ENCODE peak calls at places on chromosomes 4 and X, in four cellular contexts. One of them, this sample, is unnamed.

GRCh38 chr4:170001688-170002267 is 24.4 kb downstream of the MFAP3L start:
- DNase-seq in HepG2: no peak
- DNase-seq in K562: no peak
- DNase-seq in GM12878: no peak
- DNase-seq in this sample: no peak

GRCh38 chrX:47936224-47936939 is 67.4 kb downstream of the ZNF182 start:
- DNase-seq in K562: peak
- DNase-seq in GM12878: no peak
- DNase-seq in HepG2: no peak
- DNase-seq in this sample: peak

GRCh38 chr4:17535906-17536305 is 20.9 kb downstream of the CLRN2 start:
- DNase-seq in HepG2: peak
- DNase-seq in GM12878: no peak
- DNase-seq in K562: peak
- DNase-seq in this sample: no peak

GRCh38 chr4:7358100-7358735 is 76.5 kb downstream of the PSAPL1 start:
- DNase-seq in HepG2: no peak
- DNase-seq in K562: no peak
- DNase-seq in GM12878: no peak
- DNase-seq in this sample: no peak

GRCh38 chr4:111391864-111392263 is 753.4 kb upstream of the FAM241A start:
- DNase-seq in HepG2: no peak
- DNase-seq in K562: no peak
- DNase-seq in GM12878: no peak
- DNase-seq in this sample: no peak

GRCh38 chr4:182310316-182310715 is 67.1 kb downstream of the TENM3 start:
- DNase-seq in GM12878: no peak
- DNase-seq in HepG2: no peak
- DNase-seq in K562: no peak
- DNase-seq in this sample: no peak

GRCh38 chr4:74546020-74546419 is 101.1 kb downstream of the AREG start:
- DNase-seq in HepG2: no peak
- DNase-seq in K562: no peak
- DNase-seq in GM12878: no peak
- DNase-seq in this sample: no peak

GRCh38 chr4:177385576-177386320 is 56.5 kb downstream of the AGA start:
- DNase-seq in HepG2: no peak
- DNase-seq in GM12878: no peak
- DNase-seq in K562: no peak
- DNase-seq in this sample: no peak

GRCh38 chrX:112865464-112866025 is 24.9 kb upstream of the AMOT start:
- DNase-seq in HepG2: no peak
- DNase-seq in K562: no peak
- DNase-seq in GM12878: no peak
- DNase-seq in this sample: no peak

GRCh38 chr4:140300271-140300970 is 73.0 kb upstream of the SCOC start:
- DNase-seq in GM12878: no peak
- DNase-seq in K562: no peak
- DNase-seq in HepG2: no peak
- DNase-seq in this sample: no peak

GRCh38 chr4:72314869-72315268 is 254.2 kb downstream of the ADAMTS3 start:
- DNase-seq in K562: no peak
- DNase-seq in GM12878: no peak
- DNase-seq in HepG2: no peak
- DNase-seq in this sample: no peak

GRCh38 chr4:17781072-17781830 is at the start of gene FAM184B:
- DNase-seq in HepG2: no peak
- DNase-seq in GM12878: no peak
- DNase-seq in K562: no peak
- DNase-seq in this sample: peak

GRCh38 chr4:8906668-8906970 is 35.0 kb upstream of the HMX1 start:
- DNase-seq in HepG2: no peak
- DNase-seq in GM12878: no peak
- DNase-seq in K562: no peak
- DNase-seq in this sample: no peak

GRCh38 chr4:145501051-145501660 is 19.5 kb downstream of the SMAD1 start:
- DNase-seq in HepG2: no peak
- DNase-seq in K562: no peak
- DNase-seq in GM12878: no peak
- DNase-seq in this sample: no peak

GRCh38 chr4:5773271-5773555 is 62.2 kb downstream of the EVC start:
- DNase-seq in HepG2: no peak
- DNase-seq in K562: no peak
- DNase-seq in GM12878: no peak
- DNase-seq in this sample: no peak

GRCh38 chr4:165779950-165780670 is 92.9 kb upstream of the TLL1 start:
- DNase-seq in K562: no peak
- DNase-seq in HepG2: no peak
- DNase-seq in GM12878: no peak
- DNase-seq in this sample: no peak

GRCh38 chr4:102809190-102809589 is 18.2 kb downstream of the UBE2D3 start:
- DNase-seq in HepG2: no peak
- DNase-seq in GM12878: no peak
- DNase-seq in K562: no peak
- DNase-seq in this sample: no peak

GRCh38 chr4:163367651-163368050 is 24.0 kb downstream of the NPY5R start:
- DNase-seq in HepG2: no peak
- DNase-seq in K562: no peak
- DNase-seq in GM12878: no peak
- DNase-seq in this sample: no peak

GRCh38 chr4:109977854-109978501 is 65.3 kb downstream of the EGF start:
- DNase-seq in HepG2: peak
- DNase-seq in K562: peak
- DNase-seq in GM12878: no peak
- DNase-seq in this sample: no peak

GRCh38 chr4:184826315-184827266 is 823 bp upstream of the ACSL1 start:
- DNase-seq in HepG2: no peak
- DNase-seq in K562: peak
- DNase-seq in GM12878: no peak
- DNase-seq in this sample: peak

GRCh38 chr4:184822356-184822755 is 3.4 kb downstream of the ACSL1 start:
- DNase-seq in K562: no peak
- DNase-seq in GM12878: no peak
- DNase-seq in HepG2: no peak
- DNase-seq in this sample: no peak

GRCh38 chr4:184824081-184824775 is 1.5 kb downstream of the ACSL1 start:
- DNase-seq in K562: no peak
- DNase-seq in GM12878: no peak
- DNase-seq in HepG2: no peak
- DNase-seq in this sample: no peak

GRCh38 chr4:184825394-184826314 is at the start of gene ACSL1:
- DNase-seq in GM12878: no peak
- DNase-seq in K562: peak
- DNase-seq in HepG2: peak
- DNase-seq in this sample: peak

DNA sequence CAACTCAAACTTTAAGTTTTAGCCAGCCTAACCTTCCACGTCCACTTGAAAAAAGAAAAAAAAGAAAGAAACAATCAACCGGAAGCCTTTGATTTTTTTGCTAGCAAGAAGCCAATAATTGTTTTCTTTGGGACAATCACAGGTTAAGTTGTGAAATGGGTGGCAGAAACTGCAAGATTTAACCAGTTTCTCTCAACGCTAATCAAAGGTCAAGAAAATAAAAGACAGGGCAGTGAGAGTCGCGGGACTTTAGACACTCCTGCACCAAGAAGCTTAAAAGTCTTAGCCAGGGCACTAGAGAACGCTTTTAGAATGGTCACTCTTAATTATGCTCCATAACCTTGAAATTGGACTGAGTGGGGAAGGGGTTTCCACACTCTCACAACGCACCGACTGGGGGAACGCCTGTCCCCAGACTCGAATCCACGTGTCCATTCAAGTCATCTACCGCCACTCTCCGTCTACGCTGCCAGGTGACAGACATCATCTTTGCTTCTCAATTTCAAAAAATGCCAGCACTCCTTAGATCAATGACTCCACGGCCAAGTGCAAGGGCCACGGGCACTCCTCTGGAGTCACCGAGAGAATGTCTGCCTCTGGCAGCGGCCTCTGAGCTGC is 883 bp downstream of the ACSL1 start:
- DNase-seq in GM12878: no peak
- DNase-seq in K562: no peak
- DNase-seq in HepG2: no peak
- DNase-seq in this sample: no peak
- TF ChIP-seq USF2 in GM12878: no peak
- TF ChIP-seq USF2 in K562: no peak
- TF ChIP-seq USF2 in HepG2: no peak
- TF ChIP-seq USF2 in this sample: no peak

GRCh38 chr4:38189445-38189844 is 229.2 kb downstream of the PTTG2 start:
- DNase-seq in GM12878: no peak
- DNase-seq in K562: no peak
- DNase-seq in HepG2: peak
- DNase-seq in this sample: no peak
- TF ChIP-seq TCF7 in GM12878: no peak
- TF ChIP-seq TCF7 in K562: no peak
- TF ChIP-seq TCF7 in HepG2: no peak
- TF ChIP-seq TCF7 in this sample: no peak

GRCh38 chr4:84420608-84421007 is 78.5 kb downstream of the NKX6-1 start:
- DNase-seq in GM12878: no peak
- DNase-seq in HepG2: no peak
- DNase-seq in K562: no peak
- DNase-seq in this sample: no peak
- TF ChIP-seq USF2 in GM12878: no peak
- TF ChIP-seq USF2 in HepG2: no peak
- TF ChIP-seq USF2 in K562: no peak
- TF ChIP-seq USF2 in this sample: no peak

GRCh38 chrX:17550011-17550410 is 175.0 kb downstream of the NHS start:
- DNase-seq in K562: no peak
- DNase-seq in HepG2: no peak
- DNase-seq in GM12878: no peak
- DNase-seq in this sample: no peak
- TF ChIP-seq TCF7 in K562: no peak
- TF ChIP-seq TCF7 in HepG2: no peak
- TF ChIP-seq TCF7 in GM12878: no peak
- TF ChIP-seq TCF7 in this sample: no peak

This sample was measured in WTC11.